ENCODE peak calls at places on chromosomes 2 and 18, in six cellular contexts. U is GM23248, O is HCT116, C is MM.1S, E is SK-N-SH, R is neural progenitor cell. S is an unnamed sample. For H3K4me1, the result is how much of the 10 kb centered on the place peaks cover.

GRCh38 chr2:187862715-187863114 is 308.5 kb upstream of the TFPI start:
- DNase-seq in O (no peak), C (no peak), R (no peak), U (no peak), E (no peak), S (no peak)

GRCh38 chr2:159661286-159661685 is 44.9 kb upstream of the BAZ2B start:
- DNase-seq in U (peak), R (no peak), E (no peak), C (no peak), O (no peak), S (no peak)

GRCh38 chr18:24488824-24489493 is 28.5 kb downstream of the HRH4 start:
- DNase-seq in C (peak), O (peak), U (peak), R (peak), E (peak), S (peak)

GRCh38 chr2:42770288-42771131 is 6.6 kb upstream of the OXER1 start:
- DNase-seq in C (no peak), E (peak), R (peak), O (peak), U (peak), S (peak)

GRCh38 chr2:161312996-161313395 is 4.8 kb downstream of the PSMD14 start:
- DNase-seq in U (peak), O (no peak), R (no peak), E (no peak), C (no peak), S (peak)

GRCh38 chr2:231152800-231153557 is 28.1 kb upstream of the HTR2B start:
- DNase-seq in R (no peak), O (no peak), U (peak), E (no peak), C (no peak), S (no peak)

GRCh38 chr2:3545788-3546478 is 12.2 kb downstream of the RNASEH1 start:
- DNase-seq in O (no peak), R (no peak), E (no peak), C (no peak), U (no peak), S (no peak)

GRCh38 chr2:191999101-191999836 is 152.4 kb upstream of the CAVIN2 start:
- DNase-seq in E (no peak), C (no peak), U (no peak), R (no peak), O (no peak), S (peak)

GRCh38 chr2:119523959-119524694 is at the start of gene SCTR:
- DNase-seq in O (no peak), C (no peak), E (peak), U (no peak), R (peak), S (no peak)

GRCh38 chr2:74020717-74021406 is 36.2 kb downstream of the TET3 start:
- DNase-seq in O (no peak), C (no peak), R (no peak), U (no peak), E (no peak), S (no peak)

GRCh38 chr2:6917071-6917760 is at the start of gene RNF144A:
- DNase-seq in R (peak), O (no peak), C (peak), U (peak), E (peak), S (peak)

GRCh38 chr2:47174731-47175361 is 19.7 kb upstream of the STPG4 start:
- DNase-seq in R (peak), E (peak), C (peak), O (peak), U (peak), S (peak)

GRCh38 chr2:27795868-27796277 is 24.4 kb downstream of the MRPL33 start:
- DNase-seq in U (peak), E (no peak), R (no peak), O (no peak), C (no peak), S (no peak)

GRCh38 chr2:217207387-217208010 is 347.6 kb upstream of the TNP1 start:
- DNase-seq in C (no peak), R (no peak), E (no peak), U (no peak), O (no peak), S (no peak)

GRCh38 chr2:196538646-196539045 is 100.9 kb upstream of the CCDC150 start:
- DNase-seq in C (no peak), U (no peak), E (no peak), R (no peak), O (no peak), S (no peak)

GRCh38 chr2:238281826-238282480 is 6.5 kb downstream of the PER2 start:
- DNase-seq in E (no peak), R (no peak), C (no peak), U (no peak), O (no peak), S (no peak)

GRCh38 chr18:32867330-32867729 is 94.5 kb upstream of the KLHL14 start:
- DNase-seq in O (no peak), R (no peak), U (no peak), C (no peak), E (no peak), S (no peak)

GRCh38 chr2:202032841-202033316 is 776 bp upstream of the FZD7 start:
- DNase-seq in O (peak), U (peak), E (no peak), C (peak), R (peak), S (peak)

GRCh38 chr2:148816176-148816575 is 58.9 kb upstream of the KIF5C start:
- DNase-seq in R (no peak), O (no peak), C (no peak), E (no peak), U (no peak), S (no peak)

GRCh38 chr2:230869691-230870543 is 5.2 kb downstream of the ITM2C start:
- DNase-seq in C (peak), O (no peak), U (no peak), E (peak), R (no peak), S (no peak)

DNA sequence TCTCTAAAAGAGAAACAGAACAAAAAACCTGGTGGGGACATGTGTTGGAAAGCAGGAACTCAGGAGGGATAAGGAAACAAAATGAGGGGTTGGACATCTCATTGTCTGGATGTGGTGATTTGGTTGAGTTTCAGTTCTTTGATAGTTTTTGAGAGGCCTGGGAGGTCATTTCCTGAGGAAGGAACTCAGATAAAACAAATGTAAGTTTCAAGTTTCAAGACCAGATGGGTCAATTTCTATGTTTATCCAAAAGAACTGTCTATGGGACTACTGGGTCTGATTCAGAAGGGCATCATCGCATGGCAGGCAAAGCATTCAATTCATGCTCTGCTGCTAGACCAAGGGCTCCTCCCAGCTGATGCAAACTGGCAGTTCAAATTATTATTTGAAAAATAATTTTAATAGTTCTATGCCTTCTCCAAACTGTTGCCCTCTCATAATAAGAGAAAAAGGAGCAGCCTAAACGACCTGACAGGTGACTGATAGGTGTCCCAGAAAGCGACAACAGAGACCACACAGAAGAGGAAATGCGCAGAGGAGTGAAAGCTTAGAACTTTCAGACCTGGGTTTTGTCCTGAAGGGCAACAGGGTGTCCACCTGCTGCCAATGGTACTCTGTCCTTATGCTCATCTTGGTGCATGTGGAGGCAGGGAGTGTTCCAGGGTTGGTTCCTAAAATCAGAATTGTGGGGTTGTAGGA is 39.3 kb upstream of the SH3RF3 start:
- DNase-seq in C (peak), E (no peak), U (peak), R (no peak), O (no peak), S (peak)
- TF ChIP-seq EZH2phosphoT487 in C (no peak), E (no peak), U (no peak), R (no peak), O (no peak), S (no peak)

DNA sequence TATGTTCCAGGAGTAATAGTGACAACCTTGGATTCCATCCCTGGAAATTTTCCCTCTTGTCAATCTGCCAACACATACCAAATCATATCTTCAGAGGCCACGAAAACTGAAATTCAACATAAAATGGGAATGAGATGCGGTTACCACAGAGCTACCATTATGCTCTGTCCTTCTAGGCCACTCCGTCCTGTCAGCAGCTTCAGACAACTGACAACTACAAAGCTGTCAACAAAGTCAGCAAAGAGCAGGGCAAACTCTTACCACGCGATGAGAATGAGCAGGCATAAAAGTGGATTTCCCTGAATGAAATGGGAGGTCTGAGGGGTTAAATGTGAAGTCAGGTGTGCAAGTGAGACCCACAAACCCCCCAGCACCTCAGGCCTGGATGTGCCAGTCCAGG is 130.1 kb downstream of the LNPK start:
- DNase-seq in U (peak), O (no peak), R (no peak), C (no peak), E (no peak), S (no peak)
- H3K9ac ChIP-seq in U (peak), O (no peak), R (no peak), C (no peak), E (no peak), S (no peak)

DNA sequence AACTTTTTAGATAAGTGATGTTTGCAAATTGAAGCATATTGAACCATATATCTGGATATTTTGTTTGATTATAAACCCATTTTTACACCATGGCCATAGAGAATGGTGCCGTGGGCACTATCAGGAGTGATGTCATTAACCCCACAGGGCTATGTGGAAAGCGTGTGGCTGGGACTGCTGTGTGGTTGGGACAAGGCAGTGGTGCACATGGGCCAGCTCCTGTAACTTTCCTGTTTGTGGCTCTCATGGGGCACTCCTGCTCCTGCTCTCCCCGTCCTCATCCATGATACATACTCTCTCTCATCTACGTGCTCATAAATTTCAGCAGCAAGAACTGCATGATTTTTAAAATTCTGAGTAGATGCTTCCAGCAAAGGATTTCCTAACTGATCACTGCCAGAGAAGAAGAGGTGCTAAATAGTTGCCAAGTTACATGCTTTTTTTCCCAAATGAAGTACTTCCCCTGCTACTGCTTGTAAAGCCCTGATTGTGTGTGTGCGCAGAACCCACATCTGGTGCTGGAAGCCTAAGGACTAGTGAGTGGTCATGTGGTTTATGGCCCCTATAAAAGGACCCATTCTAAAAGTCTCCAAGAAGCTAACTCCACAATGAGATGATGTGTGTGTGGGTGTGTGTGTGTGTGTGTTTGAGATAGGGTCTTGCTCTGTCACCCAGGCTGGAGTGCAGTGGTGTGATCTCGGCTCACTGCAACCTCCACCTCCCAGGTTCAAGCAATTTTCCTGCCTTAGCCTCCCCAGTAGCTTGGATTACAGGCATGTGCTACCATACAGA is 240.9 kb downstream of the NEDD4L start:
- DNase-seq in O (no peak), R (no peak), E (no peak), C (no peak), U (no peak), S (no peak)
- H3K4me1 ChIP-seq in O (under half), R (under half), E (under half), C (under half), U (under half), S (under half)

DNA sequence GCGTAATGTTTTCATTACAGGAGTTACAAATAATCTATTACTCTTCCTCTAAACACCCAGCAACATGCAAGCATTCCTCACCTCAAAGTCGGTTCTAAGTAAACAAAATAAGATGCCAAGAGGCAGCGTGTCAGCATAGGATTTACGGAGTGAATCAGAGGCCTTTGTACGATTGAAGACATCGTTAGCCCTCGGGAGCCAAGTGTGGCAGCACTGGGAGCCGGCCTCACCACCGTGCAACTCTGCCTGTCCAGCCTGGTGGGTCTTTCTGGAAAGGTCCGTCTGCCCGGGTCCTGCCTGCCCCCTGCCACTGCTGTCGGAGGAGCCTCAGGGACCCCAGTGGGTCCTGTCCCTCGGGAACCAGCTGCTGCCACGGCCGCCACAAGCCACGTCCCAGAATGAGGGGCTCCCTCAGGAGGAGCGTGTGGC is 80.1 kb upstream of the CTDP1 start:
- DNase-seq in C (no peak), U (peak), E (no peak), O (no peak), R (no peak), S (peak)
- TF ChIP-seq EZH2phosphoT487 in C (no peak), U (peak), E (no peak), O (no peak), R (no peak), S (no peak)

DNA sequence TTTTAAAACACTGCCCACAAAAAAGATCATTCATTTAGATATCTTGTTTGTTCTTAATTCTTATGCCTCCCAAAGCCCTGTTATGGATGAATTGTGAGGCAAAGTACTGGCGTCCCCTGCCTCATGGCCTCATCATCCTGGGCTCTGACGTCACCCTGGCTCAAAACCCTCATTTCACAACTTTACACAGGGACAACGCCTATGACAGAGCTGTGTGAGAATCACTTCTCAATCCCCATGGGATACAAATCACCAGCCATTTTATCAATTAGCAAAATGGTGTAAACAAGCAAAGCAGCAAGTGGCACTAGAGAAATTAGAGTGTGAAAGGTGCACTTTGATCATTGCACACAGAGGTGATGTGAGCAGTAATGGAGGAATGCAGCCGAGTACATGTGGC is 16.6 kb downstream of the FHOD3 start:
- DNase-seq in U (peak), C (no peak), O (no peak), E (no peak), R (no peak), S (no peak)
- H3K9ac ChIP-seq in U (peak), C (no peak), O (no peak), E (no peak), R (no peak), S (peak)

GRCh38 chr2:85737961-85738360 is 15.8 kb upstream of the ATOH8 start:
- DNase-seq in C (no peak), O (no peak), E (peak), R (no peak), U (no peak), S (no peak)
- H3K4me1 ChIP-seq in C (under half), O (under half), E (under half), R (under half), U (half or more), S (under half)

DNA sequence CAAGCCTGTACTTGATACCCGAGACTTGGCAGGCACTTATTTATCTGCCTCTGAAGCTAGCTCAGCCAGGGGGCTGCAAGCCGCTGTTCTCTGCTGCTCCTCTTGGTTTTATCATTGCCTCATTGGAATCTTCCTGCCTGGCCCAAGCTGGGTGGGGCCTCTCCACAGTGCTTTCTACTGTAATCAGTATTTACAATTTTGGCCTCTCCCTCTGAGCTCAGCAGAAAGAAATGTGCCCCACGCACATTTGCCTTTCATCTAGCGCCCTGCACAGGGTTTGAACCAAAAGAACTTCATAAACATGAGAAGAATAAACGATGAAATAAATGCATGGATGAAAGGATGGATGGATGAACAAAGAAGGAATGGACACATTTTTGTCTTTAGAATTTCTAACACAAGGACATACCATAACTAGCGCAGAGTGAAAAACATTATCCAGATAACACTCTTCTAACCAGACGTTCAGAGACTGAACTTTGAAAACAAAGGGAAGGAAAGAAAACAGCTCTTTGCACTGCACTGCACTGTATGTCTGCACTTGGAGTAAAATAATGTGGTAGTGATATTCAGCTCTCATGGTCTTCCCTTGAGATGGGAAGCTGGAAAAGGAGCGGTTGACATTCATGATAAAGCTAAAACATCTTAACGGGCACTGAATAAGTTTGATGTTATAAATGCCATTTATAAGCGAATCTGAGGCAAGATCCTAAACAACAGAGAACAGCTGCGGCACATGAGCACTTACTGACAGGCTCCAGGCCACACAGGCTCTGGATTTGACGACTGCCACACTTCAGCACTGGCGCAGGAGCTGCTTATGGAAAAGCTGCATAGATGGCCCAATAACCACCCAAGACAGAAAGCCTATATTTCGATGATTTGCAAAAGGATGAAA is 86.8 kb upstream of the SP3 start:
- DNase-seq in C (no peak), E (peak), O (peak), U (peak), R (peak), S (peak)
- TF ChIP-seq EZH2phosphoT487 in C (no peak), E (no peak), O (no peak), U (no peak), R (no peak), S (no peak)